ENCODE peak calls at places on chromosomes 3 and 15, in nine cellular contexts. L is progenitor cell of endocrine pancreas; E is aorta; J is AG04449; V is activated naive CD4-positive, alpha-beta T cell treated with anti-CD3 and anti-CD28 coated beads, Interleukin-2, amount 50 U/mL, for 16 hours; A is stimulated activated CD8-positive, alpha-beta memory T cell treated with anti-CD3 and anti-CD28 coated beads, Interleukin-4, amount 100 ng/mL, for 1 hour; S is NCI-H524; M is GM12892; T is GM12891. Y is an unnamed sample.

GRCh38 chr15:66765478-66766281 is 63.6 kb downstream of the SMAD6 start:
- DNase-seq in L (peak), E (peak), J (no peak), V (no peak), A (no peak), S (no peak), M (no peak), T (no peak), Y (peak)

GRCh38 chr15:39788800-39789565 is 6.3 kb upstream of the FSIP1 start:
- DNase-seq in L (no peak), E (no peak), J (no peak), V (no peak), A (no peak), S (no peak), M (no peak), T (no peak), Y (no peak)

GRCh38 chr3:172709776-172710708 is 825 bp downstream of the NCEH1 start:
- DNase-seq in L (no peak), E (peak), J (no peak), V (peak), A (no peak), S (peak), M (no peak), T (no peak), Y (peak)

GRCh38 chr3:63900459-63900858 is 11.7 kb downstream of the SCAANT1 start:
- DNase-seq in L (no peak), E (no peak), J (no peak), V (no peak), A (no peak), S (no peak), M (no peak), T (no peak), Y (no peak)

GRCh38 chr3:17910922-17911321 is 168.5 kb upstream of the TBC1D5 start:
- DNase-seq in L (no peak), E (no peak), J (no peak), V (no peak), A (no peak), S (no peak), M (no peak), T (no peak), Y (no peak)

GRCh38 chr3:111315911-111316310 is 226.1 kb upstream of the CD96 start:
- DNase-seq in L (no peak), E (no peak), J (peak), V (no peak), A (no peak), S (peak), M (no peak), T (no peak), Y (no peak)

GRCh38 chr15:64356443-64357040 is 569 bp upstream of the CSNK1G1 start:
- DNase-seq in L (no peak), E (no peak), J (peak), V (no peak), A (no peak), S (peak), M (no peak), T (no peak), Y (no peak)

GRCh38 chr15:80787238-80787805 is 8.2 kb downstream of the CEMIP start:
- DNase-seq in L (no peak), E (no peak), J (no peak), V (no peak), A (no peak), S (peak), M (no peak), T (no peak), Y (no peak)

GRCh38 chr3:105513042-105513441 is 146.3 kb downstream of the ALCAM start:
- DNase-seq in L (no peak), E (no peak), J (peak), V (no peak), A (no peak), S (no peak), M (no peak), T (no peak), Y (no peak)

GRCh38 chr3:57086201-57086600 is 25.7 kb downstream of the SPATA12 start:
- DNase-seq in L (no peak), E (no peak), J (no peak), V (no peak), A (no peak), S (no peak), M (no peak), T (no peak), Y (no peak)

GRCh38 chr15:99504823-99505551 is 60.8 kb upstream of the MEF2A start:
- DNase-seq in L (no peak), E (no peak), J (no peak), V (no peak), A (no peak), S (no peak), M (no peak), T (no peak), Y (no peak)

GRCh38 chr3:146504546-146505197 is 35.3 kb upstream of the PLSCR2 start:
- DNase-seq in L (no peak), E (no peak), J (no peak), V (no peak), A (no peak), S (no peak), M (no peak), T (no peak), Y (no peak)